ENCODE peak calls at places on chromosomes 3 and 15, in seven cellular contexts. Y, J, F, V, C, I and H are unnamed samples.

GRCh38 chr3:67415504-67415903 is 238.9 kb downstream of the SUCLG2 start:
- DNase-seq in J (no peak), F (peak), I (no peak), C (no peak), V (no peak), Y (no peak), H (no peak)

GRCh38 chr15:68354923-68355322 is 77.0 kb downstream of the ITGA11 start:
- DNase-seq in F (peak), Y (no peak), J (no peak), V (no peak), C (no peak), I (no peak), H (no peak)

GRCh38 chr3:63937661-63938651 is 25.8 kb upstream of the SCAANT1 start:
- DNase-seq in Y (no peak), F (no peak), V (peak), J (peak), C (no peak), I (no peak), H (no peak)

GRCh38 chr15:88375234-88375926 is 91.8 kb downstream of the MRPL46 start:
- DNase-seq in C (no peak), I (no peak), Y (peak), V (no peak), J (no peak), F (peak), H (no peak)

GRCh38 chr3:9861626-9862130 is 17.9 kb upstream of the RPUSD3 start:
- DNase-seq in J (no peak), I (no peak), V (no peak), Y (no peak), C (no peak), F (no peak), H (no peak)

GRCh38 chr3:186790261-186790981 is 7.0 kb downstream of the EIF4A2 start:
- DNase-seq in F (peak), V (no peak), C (no peak), J (no peak), I (no peak), Y (no peak), H (no peak)

GRCh38 chr3:24344784-24345439 is 149.7 kb downstream of the THRB start:
- DNase-seq in J (no peak), V (no peak), Y (no peak), F (peak), I (no peak), C (no peak), H (no peak)

GRCh38 chr3:149486726-149487125 is 12.2 kb downstream of the TM4SF4 start:
- DNase-seq in C (no peak), F (no peak), Y (no peak), V (no peak), I (no peak), J (no peak), H (no peak)

GRCh38 chr3:57227930-57228733 is 603 bp downstream of the APPL1 start:
- DNase-seq in V (peak), I (peak), Y (peak), C (peak), F (peak), J (peak), H (no peak)

GRCh38 chr3:181616088-181617070 is 95.3 kb upstream of the SOX2 start:
- DNase-seq in I (no peak), Y (no peak), C (no peak), F (no peak), V (no peak), J (no peak), H (no peak)

GRCh38 chr3:111768571-111769100 is 90.4 kb upstream of the PHLDB2 start:
- DNase-seq in Y (no peak), C (no peak), J (no peak), F (peak), V (no peak), I (no peak), H (no peak)

GRCh38 chr3:129944709-129945108 is 29.8 kb upstream of the TRH start:
- DNase-seq in F (no peak), V (no peak), C (no peak), Y (no peak), J (no peak), I (no peak), H (no peak)

GRCh38 chr3:171506743-171507319 is 46.6 kb upstream of the TNIK start:
- DNase-seq in C (no peak), I (no peak), Y (no peak), F (peak), V (no peak), J (no peak), H (no peak)

GRCh38 chr3:136802481-136802996 is 16.4 kb upstream of the SLC35G2 start:
- DNase-seq in C (no peak), Y (no peak), F (peak), I (no peak), J (no peak), V (no peak), H (no peak)

GRCh38 chr3:189108032-189108431 is 63.7 kb upstream of the TPRG1 start:
- DNase-seq in C (no peak), V (no peak), J (no peak), F (no peak), Y (no peak), I (no peak), H (no peak)

GRCh38 chr3:187994221-187995085 is 159.5 kb upstream of the LPP start:
- DNase-seq in J (no peak), F (peak), Y (no peak), V (no peak), I (no peak), C (no peak), H (no peak)

GRCh38 chr3:7038394-7038793 is 177.5 kb downstream of the GRM7 start:
- DNase-seq in C (no peak), V (no peak), Y (no peak), J (no peak), I (no peak), F (no peak), H (no peak)

GRCh38 chr3:8460815-8461482 is 40.7 kb upstream of the LMCD1 start:
- DNase-seq in Y (no peak), F (peak), I (no peak), C (no peak), V (no peak), J (no peak), H (no peak)

GRCh38 chr15:87201986-87202385 is 1054.6 kb downstream of the NTRK3 start:
- DNase-seq in F (no peak), I (no peak), C (no peak), J (no peak), Y (no peak), V (no peak), H (no peak)

GRCh38 chr15:69939513-69940440 is 157.9 kb downstream of the TLE3 start:
- DNase-seq in V (no peak), F (peak), Y (peak), C (no peak), J (no peak), I (no peak), H (no peak)

GRCh38 chr3:46866720-46867549 is 3.7 kb upstream of the MYL3 start:
- DNase-seq in C (peak), I (peak), V (peak), Y (peak), J (peak), F (no peak), H (no peak)

GRCh38 chr3:132592211-132592610 is 4.9 kb upstream of the ACKR4 start:
- DNase-seq in F (no peak), Y (no peak), I (no peak), J (no peak), V (no peak), C (no peak), H (no peak)

GRCh38 chr15:98003976-98004375 is 43.5 kb downstream of the ARRDC4 start:
- DNase-seq in F (peak), Y (no peak), C (no peak), J (no peak), V (no peak), I (no peak), H (no peak)

GRCh38 chr3:8607285-8608040 is 37.1 kb downstream of the SSUH2 start:
- DNase-seq in I (peak), F (peak), C (peak), V (peak), Y (peak), J (peak), H (no peak)

GRCh38 chr15:80068578-80068977 is 9.1 kb downstream of the ZFAND6 start:
- DNase-seq in C (no peak), I (no peak), F (peak), J (no peak), Y (no peak), V (no peak), H (no peak)

GRCh38 chr15:51720201-51720995 is 17.1 kb downstream of the LYSMD2 start:
- DNase-seq in V (no peak), I (no peak), Y (no peak), C (no peak), J (peak), F (no peak), H (no peak)

GRCh38 chr3:10546181-10546624 is 40.8 kb upstream of the ATP2B2 start:
- DNase-seq in F (no peak), J (no peak), Y (peak), C (no peak), I (peak), V (no peak), H (no peak)

GRCh38 chr3:142858043-142858442 is 30.8 kb downstream of the PCOLCE2 start:
- DNase-seq in F (no peak), C (no peak), V (no peak), I (no peak), Y (no peak), J (no peak), H (no peak)
- TF ChIP-seq CTCF in F (no peak), C (no peak), V (no peak), I (no peak), Y (no peak), J (no peak), H (no peak)

DNA sequence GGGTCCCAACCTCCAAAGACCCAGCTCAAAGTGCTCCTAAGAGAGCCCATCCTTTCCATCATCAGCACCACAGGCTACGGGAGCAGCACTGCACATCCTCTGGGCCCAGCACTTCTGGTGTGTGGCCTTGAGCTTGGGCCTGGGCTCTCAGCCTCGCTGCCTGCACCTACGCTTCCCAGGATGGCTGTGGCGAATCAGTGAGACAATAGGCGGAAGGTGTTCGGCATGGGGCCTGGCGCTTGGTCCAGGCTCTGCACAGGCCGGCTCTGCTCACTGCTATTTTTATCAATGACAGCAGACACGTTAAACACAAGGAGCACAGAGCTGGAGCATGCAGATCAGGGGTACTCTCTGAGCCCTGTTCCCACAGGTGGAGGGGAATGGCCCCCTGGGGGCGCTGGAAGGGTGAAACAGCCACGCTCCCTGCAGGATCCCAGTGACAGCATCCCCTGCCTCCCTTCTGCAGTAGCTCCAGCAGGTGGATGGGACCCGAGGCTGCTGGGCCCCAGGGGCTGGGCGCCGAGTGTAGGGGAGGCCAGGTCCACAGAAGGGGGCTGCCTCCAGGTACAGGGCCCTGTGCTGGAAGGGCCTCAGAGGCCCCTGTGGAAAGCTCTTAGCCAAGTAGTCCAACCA is 90.0 kb upstream of the RPL32 start:
- DNase-seq in Y (no peak), V (no peak), I (no peak), C (no peak), J (no peak), F (no peak), H (no peak)
- TF ChIP-seq CTCF in Y (no peak), V (no peak), I (no peak), C (no peak), J (peak), F (no peak), H (no peak)

DNA sequence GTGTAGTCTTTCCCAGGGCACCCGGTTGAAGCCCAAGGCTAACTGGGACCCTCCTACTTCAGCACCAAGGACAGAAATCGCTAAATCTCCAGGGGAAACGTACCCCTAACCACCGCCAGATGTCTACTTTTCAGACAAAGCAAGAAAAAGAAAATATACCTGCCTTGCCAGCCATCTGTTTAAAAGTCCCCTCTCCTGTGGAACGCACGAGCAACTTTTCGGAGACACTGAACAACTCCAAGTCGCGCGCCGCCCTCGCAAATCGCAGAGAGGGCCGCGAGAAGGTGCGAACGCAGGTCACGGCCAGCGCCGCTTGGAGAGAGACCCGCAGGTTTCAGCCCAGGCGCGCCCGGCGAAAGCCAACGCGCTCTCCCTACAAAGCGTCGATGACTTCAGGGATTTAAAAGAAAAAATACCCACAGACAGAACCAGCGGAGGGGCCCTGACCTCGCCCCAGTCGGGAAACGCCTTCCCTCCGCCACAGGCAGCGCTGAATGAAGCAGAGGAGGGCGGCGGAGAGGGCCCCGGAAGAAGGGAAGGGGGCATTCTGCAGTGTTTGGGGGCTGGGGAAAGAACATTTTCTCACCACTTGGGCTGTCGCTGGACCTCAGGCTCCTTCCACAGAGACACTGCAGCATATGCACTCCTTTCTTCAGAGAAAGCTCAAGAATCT is 213.1 kb downstream of the FGF12 start:
- DNase-seq in Y (peak), F (peak), J (peak), I (no peak), V (no peak), C (peak), H (no peak)
- TF ChIP-seq CTCF in Y (no peak), F (no peak), J (no peak), I (no peak), V (no peak), C (no peak), H (no peak)

GRCh38 chr3:44893097-44893496 is 18.7 kb downstream of the TGM4 start:
- DNase-seq in Y (no peak), C (no peak), V (no peak), J (no peak), I (no peak), F (peak), H (no peak)
- TF ChIP-seq CTCF in Y (no peak), C (no peak), V (no peak), J (no peak), I (no peak), F (no peak), H (no peak)

GRCh38 chr3:105553851-105554250 is 187.1 kb downstream of the ALCAM start:
- DNase-seq in F (peak), J (no peak), V (no peak), I (no peak), Y (no peak), C (no peak), H (no peak)
- TF ChIP-seq CTCF in F (no peak), J (no peak), V (no peak), I (no peak), Y (no peak), C (no peak), H (no peak)

DNA sequence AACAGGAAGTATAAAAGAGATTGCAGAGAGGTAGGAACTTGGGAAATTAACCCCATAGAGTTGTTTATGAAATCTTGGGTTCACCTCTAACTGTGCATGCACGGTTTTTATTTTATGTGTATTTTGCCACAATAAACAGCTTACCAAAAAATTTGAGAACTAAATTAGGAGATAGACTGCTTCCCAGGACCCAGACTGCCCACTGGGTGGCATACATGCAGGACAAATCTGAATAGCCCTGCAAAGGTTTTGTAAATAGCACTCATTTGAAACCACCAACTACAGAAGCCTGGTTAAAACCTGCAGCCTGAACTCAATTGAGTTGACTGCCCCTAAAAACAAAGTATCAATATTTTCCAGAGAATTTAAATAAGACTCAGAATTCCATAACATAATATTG is 96.4 kb upstream of the SLCO2A1 start:
- DNase-seq in Y (no peak), J (no peak), C (no peak), F (no peak), V (no peak), I (no peak), H (no peak)
- TF ChIP-seq CTCF in Y (peak), J (peak), C (no peak), F (no peak), V (no peak), I (no peak), H (peak)

DNA sequence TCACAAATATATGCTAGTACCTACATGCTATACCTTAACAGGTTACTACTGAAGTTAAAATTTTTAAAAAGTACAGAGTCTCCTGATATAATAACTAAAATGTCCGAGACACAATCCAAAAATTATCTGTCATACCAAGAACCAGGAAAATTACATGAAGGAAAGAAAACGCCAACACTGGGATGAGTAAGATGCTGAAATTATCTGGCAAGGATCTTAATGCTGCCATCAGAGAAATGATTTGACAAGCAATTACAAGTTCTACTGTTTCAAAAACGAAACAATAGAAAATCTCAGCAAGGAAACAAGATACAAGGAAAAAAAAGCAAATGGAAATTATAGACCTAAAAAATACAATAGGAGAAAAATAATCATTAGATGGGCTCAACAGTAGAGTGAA is 92.5 kb downstream of the UBE3A start:
- DNase-seq in J (no peak), C (no peak), F (no peak), V (no peak), Y (no peak), I (no peak), H (no peak)
- TF ChIP-seq CTCF in J (no peak), C (no peak), F (no peak), V (no peak), Y (no peak), I (no peak), H (no peak)

GRCh38 chr15:93018574-93018973 is 70.4 kb downstream of the RGMA start:
- DNase-seq in J (peak), V (no peak), C (no peak), F (no peak), Y (no peak), I (no peak), H (no peak)
- TF ChIP-seq CTCF in J (peak), V (no peak), C (peak), F (no peak), Y (peak), I (no peak), H (no peak)

GRCh38 chr15:67303490-67304363 is 49.1 kb downstream of the IQCH start:
- DNase-seq in J (peak), V (no peak), C (peak), I (no peak), F (peak), Y (no peak), H (no peak)
- TF ChIP-seq CTCF in J (peak), V (peak), C (peak), I (peak), F (peak), Y (no peak), H (peak)